ENCODE peak calls at places on chromosome 5, in nine cellular contexts. X is right lobe of liver, P is heart left ventricle, V is body of pancreas, D is tibial nerve, S is uterus, F is spleen, J is breast epithelium, C is esophagus squamous epithelium. Z is an unnamed sample. For H3K4me1, the result is how much of the 10 kb centered on the place peaks cover.

GRCh38 chr5:154002093-154002492 is 36.6 kb downstream of the FAM114A2 start:
- DNase-seq in X (no peak), P (peak), V (peak), D (no peak), S (peak), F (no peak), J (no peak), C (no peak), Z (no peak)

GRCh38 chr5:180201051-180201987 is 7.7 kb downstream of the RASGEF1C start:
- DNase-seq in X (no peak), P (no peak), V (peak), D (no peak), S (no peak), F (peak), J (no peak), C (no peak), Z (peak)

GRCh38 chr5:5203441-5203840 is 63.3 kb downstream of the ADAMTS16 start:
- DNase-seq in X (no peak), P (no peak), V (no peak), D (no peak), S (no peak), F (no peak), J (no peak), C (no peak), Z (no peak)

GRCh38 chr5:98102926-98103325 is 670.5 kb upstream of the RGMB start:
- DNase-seq in X (no peak), P (no peak), V (no peak), D (no peak), S (no peak), F (no peak), J (no peak), C (no peak), Z (no peak)

GRCh38 chr5:97750576-97750975 is 567.5 kb upstream of the RIOK2 start:
- DNase-seq in X (no peak), P (no peak), V (no peak), D (no peak), S (no peak), F (no peak), J (no peak), C (no peak), Z (no peak)

GRCh38 chr5:87268970-87269377 is 1.3 kb downstream of the RASA1 start:
- DNase-seq in X (no peak), P (no peak), V (no peak), D (no peak), S (no peak), F (no peak), J (no peak), C (no peak), Z (no peak)

GRCh38 chr5:1800470-1801060 is 642 bp upstream of the NDUFS6 start:
- DNase-seq in X (no peak), P (no peak), V (no peak), D (no peak), S (no peak), F (no peak), J (no peak), C (no peak), Z (no peak)

GRCh38 chr5:35904443-35905132 is 33.8 kb downstream of the CAPSL start:
- DNase-seq in X (no peak), P (no peak), V (no peak), D (no peak), S (no peak), F (no peak), J (no peak), C (no peak), Z (no peak)

GRCh38 chr5:76641514-76642120 is 18.4 kb upstream of the F2RL2 start:
- DNase-seq in X (no peak), P (peak), V (peak), D (peak), S (peak), F (no peak), J (no peak), C (peak), Z (no peak)

GRCh38 chr5:133285583-133286021 is 233.8 kb downstream of the HSPA4 start:
- DNase-seq in X (peak), P (peak), V (peak), D (no peak), S (no peak), F (no peak), J (no peak), C (no peak), Z (no peak)

GRCh38 chr5:140223567-140223966 is 48.6 kb downstream of the CYSTM1 start:
- DNase-seq in X (no peak), P (peak), V (no peak), D (no peak), S (no peak), F (no peak), J (no peak), C (no peak), Z (no peak)

GRCh38 chr5:177311361-177311722 is 356 bp downstream of the MXD3 start:
- DNase-seq in X (peak), P (peak), V (no peak), D (no peak), S (no peak), F (no peak), J (peak), C (no peak), Z (no peak)

GRCh38 chr5:179437341-179438001 is 92.2 kb upstream of the ADAMTS2 start:
- DNase-seq in X (no peak), P (no peak), V (no peak), D (no peak), S (no peak), F (peak), J (no peak), C (no peak), Z (no peak)

GRCh38 chr5:29382735-29383280 is 1810.7 kb upstream of the CDH6 start:
- DNase-seq in X (no peak), P (no peak), V (no peak), D (no peak), S (no peak), F (no peak), J (no peak), C (no peak), Z (no peak)

GRCh38 chr5:7754997-7755596 is 95.8 kb downstream of the CFAP90 start:
- DNase-seq in X (peak), P (no peak), V (peak), D (no peak), S (peak), F (no peak), J (peak), C (no peak), Z (no peak)

GRCh38 chr5:141879941-141880738 is 1.9 kb upstream of the PCDH1 start:
- DNase-seq in X (no peak), P (no peak), V (no peak), D (no peak), S (no peak), F (peak), J (no peak), C (no peak), Z (peak)

GRCh38 chr5:157188270-157188669 is 7.6 kb downstream of the ITK start:
- DNase-seq in X (no peak), P (no peak), V (no peak), D (no peak), S (no peak), F (no peak), J (no peak), C (no peak), Z (peak)

GRCh38 chr5:130104895-130105684 is 200.8 kb downstream of the CHSY3 start:
- DNase-seq in X (no peak), P (no peak), V (no peak), D (no peak), S (no peak), F (no peak), J (no peak), C (no peak), Z (no peak)

GRCh38 chr5:154095819-154096380 is 57.1 kb downstream of the MFAP3 start:
- DNase-seq in X (no peak), P (no peak), V (no peak), D (no peak), S (no peak), F (no peak), J (no peak), C (no peak), Z (no peak)

GRCh38 chr5:157106668-157107461 is 2.0 kb downstream of the HAVCR2 start:
- DNase-seq in X (peak), P (peak), V (no peak), D (peak), S (no peak), F (peak), J (no peak), C (no peak), Z (no peak)

GRCh38 chr5:77663081-77663863 is 24.8 kb upstream of the OTP start:
- DNase-seq in X (no peak), P (peak), V (no peak), D (no peak), S (no peak), F (no peak), J (no peak), C (no peak), Z (no peak)

GRCh38 chr5:82352146-82352791 is 74.1 kb upstream of the RPS23 start:
- DNase-seq in X (no peak), P (no peak), V (no peak), D (no peak), S (no peak), F (no peak), J (no peak), C (no peak), Z (peak)

GRCh38 chr5:78671609-78672008 is 23.0 kb upstream of the LHFPL2 start:
- DNase-seq in X (no peak), P (no peak), V (no peak), D (no peak), S (peak), F (no peak), J (no peak), C (no peak), Z (no peak)

GRCh38 chr5:157607371-157608161 is 32.0 kb upstream of the ADAM19 start:
- DNase-seq in X (no peak), P (no peak), V (no peak), D (no peak), S (no peak), F (no peak), J (no peak), C (no peak), Z (no peak)

GRCh38 chr5:74636149-74636548 is 4.4 kb downstream of the ENC1 start:
- DNase-seq in X (no peak), P (no peak), V (no peak), D (no peak), S (no peak), F (no peak), J (no peak), C (no peak), Z (no peak)

GRCh38 chr5:40570408-40571129 is 109.1 kb upstream of the PTGER4 start:
- DNase-seq in X (no peak), P (no peak), V (no peak), D (no peak), S (no peak), F (no peak), J (no peak), C (no peak), Z (no peak)

GRCh38 chr5:178403956-178404600 is 171.5 kb upstream of the PHYKPL start:
- DNase-seq in X (no peak), P (no peak), V (no peak), D (no peak), S (no peak), F (no peak), J (no peak), C (no peak), Z (no peak)

GRCh38 chr5:159452480-159453167 is 122.3 kb upstream of the IL12B start:
- DNase-seq in X (no peak), P (no peak), V (no peak), D (no peak), S (no peak), F (no peak), J (no peak), C (no peak), Z (no peak)

GRCh38 chr5:176680226-176680563 is 32.9 kb downstream of the TSPAN17 start:
- DNase-seq in X (no peak), P (no peak), V (no peak), D (no peak), S (no peak), F (no peak), J (no peak), C (no peak), Z (no peak)

GRCh38 chr5:89857790-89858189 is 551.8 kb downstream of the CETN3 start:
- DNase-seq in X (no peak), P (no peak), V (no peak), D (no peak), S (no peak), F (no peak), J (no peak), C (no peak), Z (no peak)

GRCh38 chr5:208449-209114 is 9.4 kb downstream of the CCDC127 start:
- DNase-seq in X (no peak), P (no peak), V (no peak), D (no peak), S (no peak), F (peak), J (no peak), C (no peak), Z (no peak)

GRCh38 chr5:151345187-151345807 is 2.1 kb downstream of the SLC36A2 start:
- DNase-seq in X (no peak), P (peak), V (no peak), D (no peak), S (no peak), F (no peak), J (no peak), C (no peak), Z (no peak)

GRCh38 chr5:176803943-176804498 is 6.3 kb upstream of the UNC5A start:
- DNase-seq in X (no peak), P (no peak), V (peak), D (no peak), S (no peak), F (no peak), J (no peak), C (no peak), Z (no peak)

GRCh38 chr5:68189613-68190012 is 25.9 kb upstream of the PIK3R1 start:
- DNase-seq in X (no peak), P (no peak), V (no peak), D (no peak), S (no peak), F (no peak), J (no peak), C (no peak), Z (peak)

GRCh38 chr5:61637566-61637965 is 305.5 kb downstream of the ZSWIM6 start:
- DNase-seq in X (no peak), P (no peak), V (no peak), D (no peak), S (no peak), F (no peak), J (no peak), C (no peak), Z (no peak)

GRCh38 chr5:90562331-90562730 is 3.7 kb downstream of the ADGRV1 start:
- DNase-seq in X (no peak), P (no peak), V (no peak), D (no peak), S (no peak), F (no peak), J (no peak), C (no peak), Z (no peak)

DNA sequence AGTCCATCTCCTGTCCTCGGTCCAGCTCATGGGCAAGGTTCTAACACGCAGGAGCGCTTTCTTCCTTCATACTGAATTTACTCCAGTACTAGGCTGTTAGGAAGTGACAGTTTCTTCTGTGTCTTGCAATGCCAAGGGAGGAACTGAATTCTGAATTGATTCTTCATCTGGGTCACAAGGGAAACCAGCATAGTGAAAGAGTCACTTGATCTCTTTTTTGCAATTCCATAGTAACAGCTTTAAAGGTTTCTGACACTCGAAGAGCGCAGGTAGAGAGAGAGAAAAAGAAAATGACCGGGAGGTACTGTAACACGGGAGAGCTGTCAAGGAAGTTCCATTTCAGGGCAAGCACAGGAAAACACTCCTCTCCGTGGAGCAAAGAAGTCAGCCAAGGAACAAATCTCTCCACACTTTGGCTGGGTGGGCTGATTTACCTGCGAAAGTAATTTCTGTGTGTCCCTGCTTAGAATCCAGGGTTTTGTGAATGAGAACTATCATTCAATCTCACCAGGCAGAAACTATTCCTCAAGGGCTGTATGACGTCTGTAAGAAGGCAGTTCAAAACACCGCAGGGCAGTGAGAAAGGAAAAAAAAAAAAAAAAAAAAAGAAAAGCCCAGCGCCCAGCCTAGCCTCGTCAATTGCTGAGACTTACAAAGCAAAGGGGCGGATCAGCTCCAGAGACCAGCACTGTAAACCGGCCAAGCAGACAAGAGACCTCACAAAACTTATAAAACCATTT is 617.8 kb downstream of the PDE4D start:
- DNase-seq in X (no peak), P (peak), V (peak), D (peak), S (peak), F (no peak), J (no peak), C (no peak), Z (no peak)
- TF ChIP-seq POLR2A in X (no peak), P (no peak), V (peak), D (no peak), S (no peak), F (no peak), J (no peak), C (no peak), Z (no peak)

GRCh38 chr5:32304622-32305021 is 8.1 kb downstream of the MTMR12 start:
- DNase-seq in X (no peak), P (no peak), V (no peak), D (no peak), S (no peak), F (no peak), J (no peak), C (no peak), Z (no peak)
- H3K4me1 ChIP-seq in X (half or more), P (under half), V (half or more), D (under half), S (under half), F (under half), J (under half), C (half or more), Z (under half)

GRCh38 chr5:66742083-66742895 is 146.1 kb downstream of the MAST4 start:
- DNase-seq in X (peak), P (peak), V (peak), D (no peak), S (no peak), F (no peak), J (no peak), C (no peak), Z (no peak)
- TF ChIP-seq CTCF in X (peak), P (peak), V (peak), D (no peak), S (peak), F (no peak), J (no peak), C (no peak), Z (no peak)

GRCh38 chr5:100904259-100904822 is 1.3 kb upstream of the ST8SIA4 start:
- DNase-seq in X (peak), P (no peak), V (no peak), D (no peak), S (no peak), F (peak), J (no peak), C (peak), Z (no peak)
- TF ChIP-seq POLR2A in X (no peak), P (no peak), V (no peak), D (no peak), S (no peak), F (no peak), J (no peak), C (no peak), Z (no peak)

DNA sequence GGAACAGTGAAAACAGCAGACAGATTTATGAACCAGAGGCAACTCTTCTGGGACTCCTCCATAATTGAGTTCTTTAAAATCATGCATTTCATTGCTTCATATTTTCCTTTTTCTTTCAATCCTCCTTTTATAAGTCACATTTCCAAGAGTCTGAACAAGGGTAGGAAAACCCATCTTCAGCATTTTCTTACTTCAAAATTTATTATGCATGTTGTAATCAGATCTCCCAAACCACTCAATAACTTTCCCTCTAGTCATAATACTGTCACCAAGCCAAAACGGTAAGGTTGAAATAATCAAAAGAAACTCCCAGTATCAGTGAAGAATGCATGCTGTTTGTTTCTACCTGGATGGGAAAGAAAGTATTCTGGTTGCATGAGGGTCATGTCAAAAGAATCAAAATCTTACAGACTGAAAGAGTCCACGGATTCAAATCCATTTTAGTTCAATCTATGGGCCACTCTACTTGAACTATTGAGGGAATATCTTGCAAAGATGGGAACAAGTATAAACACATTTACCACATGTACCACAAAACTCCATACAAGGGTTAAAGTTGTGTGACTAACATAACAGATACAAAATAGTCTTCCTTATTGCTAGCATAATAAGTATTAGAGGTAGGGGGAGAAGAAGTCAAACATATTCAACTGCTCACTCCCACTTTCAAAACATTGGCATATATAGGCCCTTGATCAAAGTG is 797.3 kb downstream of the MAT2B start:
- DNase-seq in X (no peak), P (no peak), V (no peak), D (no peak), S (no peak), F (no peak), J (no peak), C (no peak), Z (no peak)
- H3K4me1 ChIP-seq in X (under half), P (under half), V (under half), D (under half), S (under half), F (under half), J (under half), C (under half), Z (under half)

DNA sequence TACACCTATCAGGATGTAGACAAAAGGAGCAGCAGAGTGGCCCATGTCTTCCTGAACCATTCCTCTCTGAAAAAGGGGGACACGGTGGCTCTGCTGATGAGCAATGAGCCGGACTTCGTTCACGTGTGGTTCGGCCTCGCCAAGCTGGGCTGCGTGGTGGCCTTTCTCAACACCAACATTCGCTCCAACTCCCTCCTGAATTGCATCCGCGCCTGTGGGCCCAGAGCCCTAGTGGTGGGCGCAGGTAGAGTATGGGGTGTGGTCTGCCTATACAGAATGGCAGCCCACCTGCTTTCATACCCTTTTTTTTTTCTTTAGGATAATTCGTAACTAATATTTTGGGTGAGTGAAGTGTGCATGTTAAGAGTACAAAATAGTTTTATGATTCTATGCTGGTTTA is 1.1 kb downstream of the SLC27A6 start:
- DNase-seq in X (no peak), P (peak), V (no peak), D (no peak), S (no peak), F (peak), J (no peak), C (no peak), Z (no peak)
- TF ChIP-seq CTCF in X (no peak), P (no peak), V (no peak), D (no peak), S (no peak), F (no peak), J (no peak), C (no peak), Z (peak)

DNA sequence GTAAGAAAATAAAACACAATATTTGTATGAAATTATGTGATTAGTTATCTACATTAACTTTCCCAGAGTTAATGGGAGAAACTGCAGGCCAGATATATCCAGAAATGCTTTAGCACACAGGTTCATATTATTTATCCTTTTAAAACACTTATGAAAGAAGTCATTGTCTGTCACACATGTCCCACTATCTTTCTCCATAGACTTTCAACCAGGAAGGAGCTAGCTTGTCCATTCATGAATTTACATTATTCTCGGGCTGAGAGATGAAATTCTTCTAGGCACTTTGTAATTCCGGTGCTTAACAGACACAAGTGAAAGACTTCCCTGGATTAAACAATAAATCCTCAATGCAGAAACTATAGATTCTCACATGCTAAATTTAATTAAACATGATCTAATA is 1043.2 kb downstream of the CDH9 start:
- DNase-seq in X (no peak), P (no peak), V (no peak), D (no peak), S (no peak), F (no peak), J (no peak), C (no peak), Z (no peak)
- TF ChIP-seq POLR2A in X (no peak), P (no peak), V (no peak), D (no peak), S (no peak), F (no peak), J (no peak), C (no peak), Z (no peak)